ENCODE peak calls at places on chromosome 13, in eight cellular contexts. S is lung, X is psoas muscle, A is cardiac muscle cell, I is heart right ventricle, L is uterus, R is HCT116, P is IMR-90. J is an unnamed sample. For H3K4me1, the result is how much of the 10 kb centered on the place peaks cover.

GRCh38 chr13:44211286-44211685 is 162.3 kb upstream of the SERP2 start:
- DNase-seq in P (no peak), S (no peak), X (no peak), R (no peak), L (no peak), I (no peak), A (no peak), J (no peak)

GRCh38 chr13:109272595-109273325 is 513.6 kb downstream of the IRS2 start:
- DNase-seq in P (peak), X (no peak), I (no peak), S (no peak), A (peak), L (no peak), R (no peak), J (no peak)

GRCh38 chr13:30832845-30833332 is 73.2 kb upstream of the MEDAG start:
- DNase-seq in L (peak), X (peak), R (peak), S (no peak), P (no peak), I (peak), A (peak), J (no peak)

GRCh38 chr13:94352057-94352456 is 127.4 kb downstream of the DCT start:
- DNase-seq in I (no peak), R (no peak), S (no peak), A (peak), P (peak), X (no peak), L (no peak), J (no peak)

GRCh38 chr13:92224052-92224821 is 825.8 kb downstream of the GPC5 start:
- DNase-seq in P (peak), S (no peak), I (no peak), A (peak), R (no peak), L (no peak), X (no peak), J (no peak)

GRCh38 chr13:36774895-36775294 is 44.1 kb upstream of the RFXAP start:
- DNase-seq in X (no peak), L (no peak), I (no peak), S (no peak), R (no peak), P (no peak), A (peak), J (no peak)

GRCh38 chr13:48493076-48493765 is 39.7 kb downstream of the RCBTB2 start:
- DNase-seq in L (no peak), R (no peak), I (no peak), S (no peak), X (no peak), P (no peak), A (peak), J (no peak)

GRCh38 chr13:30697177-30697953 is 38.0 kb upstream of the ALOX5AP start:
- DNase-seq in X (no peak), R (no peak), I (no peak), A (no peak), S (no peak), L (no peak), P (no peak), J (peak)

GRCh38 chr13:32940601-32941000 is 75.6 kb upstream of the KL start:
- DNase-seq in L (no peak), S (no peak), R (no peak), P (peak), A (peak), X (no peak), I (peak), J (no peak)

GRCh38 chr13:72255908-72256307 is 388.9 kb upstream of the DACH1 start:
- DNase-seq in I (no peak), P (no peak), L (no peak), S (no peak), X (no peak), A (peak), R (peak), J (no peak)

GRCh38 chr13:114059946-114060860 is 72.2 kb downstream of the RASA3 start:
- DNase-seq in X (peak), P (no peak), I (peak), L (no peak), A (no peak), S (no peak), R (no peak), J (no peak)

GRCh38 chr13:114057131-114058050 is 75.0 kb downstream of the RASA3 start:
- DNase-seq in R (no peak), I (no peak), S (no peak), P (no peak), A (no peak), X (no peak), L (no peak), J (no peak)

GRCh38 chr13:114059428-114059827 is 73.0 kb downstream of the RASA3 start:
- DNase-seq in X (peak), L (no peak), R (no peak), P (no peak), A (no peak), S (no peak), I (no peak), J (no peak)

GRCh38 chr13:114056205-114057013 is 76.0 kb downstream of the RASA3 start:
- DNase-seq in L (no peak), S (no peak), X (no peak), R (no peak), I (no peak), P (no peak), A (no peak), J (no peak)

DNA sequence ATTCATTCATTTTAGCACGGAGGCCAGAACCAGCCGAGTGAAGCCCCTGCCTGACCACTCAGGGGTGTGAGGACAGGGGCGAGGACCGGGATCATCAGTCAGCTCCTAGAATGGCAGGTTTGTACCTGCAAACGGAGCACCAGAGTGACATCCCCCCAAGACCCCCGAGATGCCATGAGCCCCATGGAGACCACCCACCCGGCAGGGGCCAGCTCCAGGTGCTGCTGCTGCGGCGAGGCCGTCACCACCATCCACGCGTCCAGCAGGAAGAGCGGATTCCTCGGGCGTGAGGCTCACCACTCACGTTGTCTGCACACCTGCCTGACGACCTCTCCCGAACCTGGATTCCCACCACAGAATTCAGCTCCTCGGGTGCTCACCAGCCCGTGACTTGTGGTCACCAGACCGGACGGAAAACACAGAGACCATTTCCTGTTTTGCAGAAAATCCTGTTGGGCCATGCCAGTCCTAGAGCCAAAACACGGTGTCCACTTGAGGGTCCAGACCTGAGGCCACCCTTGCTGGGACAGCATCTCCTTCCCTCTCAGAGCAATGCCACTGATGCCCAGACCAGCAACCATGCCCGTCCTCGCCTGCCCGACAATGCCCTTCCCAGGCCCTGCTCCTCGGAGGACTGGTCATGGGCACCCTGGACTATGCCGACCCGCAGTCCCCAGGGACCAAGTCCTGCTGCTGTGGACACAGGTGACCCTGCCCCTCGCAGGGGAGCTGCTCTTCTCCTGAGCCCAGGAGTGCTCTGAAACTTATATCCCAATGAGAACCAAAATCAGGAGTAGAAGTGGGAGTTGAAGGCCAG is 74.2 kb downstream of the RASA3 start:
- DNase-seq in A (no peak), X (no peak), I (no peak), P (no peak), S (no peak), L (no peak), R (no peak), J (no peak)
- H3K27ac ChIP-seq in A (no peak), X (no peak), I (no peak), P (no peak), S (peak), L (no peak), R (no peak), J (no peak)

GRCh38 chr13:80309926-80310325 is 31.0 kb downstream of the SPRY2 start:
- DNase-seq in R (no peak), A (no peak), L (no peak), I (no peak), X (no peak), P (no peak), S (no peak), J (no peak)

GRCh38 chr13:80305737-80306136 is 35.2 kb downstream of the SPRY2 start:
- DNase-seq in L (no peak), I (no peak), A (peak), P (no peak), S (no peak), R (no peak), X (no peak), J (no peak)

GRCh38 chr13:80306573-80306972 is 34.4 kb downstream of the SPRY2 start:
- DNase-seq in L (no peak), A (no peak), X (no peak), S (no peak), R (no peak), I (no peak), P (no peak), J (no peak)

GRCh38 chr13:80303225-80303811 is 37.6 kb downstream of the SPRY2 start:
- DNase-seq in P (no peak), I (no peak), S (no peak), L (no peak), R (no peak), X (no peak), A (no peak), J (no peak)

GRCh38 chr13:80307401-80307987 is 33.4 kb downstream of the SPRY2 start:
- DNase-seq in S (no peak), I (no peak), L (no peak), X (no peak), P (no peak), R (no peak), A (no peak), J (no peak)
- H3K4me3 ChIP-seq in S (no peak), I (peak), L (no peak), X (no peak), P (no peak), R (no peak), A (no peak), J (no peak)

GRCh38 chr13:19289180-19289579 is 107.6 kb upstream of the TUBA3C start:
- DNase-seq in R (no peak), P (no peak), S (no peak), A (no peak), X (no peak), L (no peak), I (no peak), J (no peak)
- H3K4me1 ChIP-seq in R (under half), P (under half), S (under half), A (under half), X (under half), L (under half), I (under half), J (under half)

DNA sequence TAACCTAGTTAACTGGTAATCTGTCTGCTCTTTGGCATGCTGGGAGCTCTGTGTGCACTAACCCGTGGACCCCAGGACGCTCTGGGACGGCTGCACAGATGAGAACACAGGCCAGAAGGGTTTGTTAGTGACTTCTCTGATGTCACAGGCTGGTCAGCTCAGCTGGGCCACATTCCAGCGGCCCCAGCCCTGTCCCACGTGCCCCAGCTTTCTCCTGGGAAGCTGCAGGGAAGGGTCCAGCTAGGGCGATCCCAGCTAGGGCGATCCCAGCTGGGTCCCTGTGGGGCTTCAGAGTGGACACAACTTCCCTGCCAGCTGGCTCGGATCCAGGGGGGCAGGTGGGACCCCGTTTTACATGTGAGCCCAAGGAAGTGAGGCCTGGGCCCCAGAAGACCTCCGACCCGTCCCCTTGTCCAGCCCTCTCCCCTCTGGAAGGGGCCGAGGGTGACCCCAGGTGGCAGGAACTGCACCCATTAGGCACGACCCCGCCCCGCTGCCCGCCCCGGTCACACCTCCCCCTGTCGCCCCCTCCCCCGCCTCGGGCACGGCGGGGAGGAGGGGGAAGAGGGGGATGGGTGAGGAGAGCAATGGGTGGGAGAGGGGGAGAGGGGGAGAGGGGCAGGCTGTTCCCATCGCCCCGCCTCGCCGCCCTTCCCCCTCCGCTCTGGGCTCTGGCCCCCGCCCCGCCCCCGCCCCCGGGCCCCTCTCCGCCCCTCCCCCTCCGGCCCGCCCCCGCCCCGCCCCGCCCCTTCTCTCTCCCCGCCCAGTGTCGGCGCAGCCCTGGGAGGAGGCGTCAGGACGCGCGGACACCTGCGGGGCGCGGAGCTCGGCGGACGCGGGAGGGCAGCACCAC is 75.2 kb upstream of the MCF2L start:
- DNase-seq in R (no peak), A (peak), S (no peak), P (peak), I (peak), L (no peak), X (peak), J (no peak)
- H3K27ac ChIP-seq in R (peak), A (peak), S (no peak), P (no peak), I (no peak), L (no peak), X (no peak), J (no peak)

GRCh38 chr13:98508280-98509074 is 68.4 kb downstream of the STK24 start:
- DNase-seq in I (no peak), R (peak), A (peak), L (no peak), X (no peak), S (no peak), P (peak), J (no peak)
- H3K4me3 ChIP-seq in I (no peak), R (no peak), A (no peak), L (no peak), X (no peak), S (no peak), P (no peak), J (no peak)

GRCh38 chr13:113753171-113753570 is 5.9 kb upstream of the TMEM255B start:
- DNase-seq in L (no peak), S (no peak), A (no peak), X (no peak), I (no peak), R (no peak), P (no peak), J (no peak)
- H3K4me1 ChIP-seq in L (under half), S (under half), A (under half), X (under half), I (under half), R (under half), P (under half), J (under half)

J was measured in tibial artery.